ENCODE peak calls at places on chromosomes 16 and 17, in nine cellular contexts. H, O, J, T, S, C, M, Y and L are unnamed samples.
A peak's percentile ranks its signal among the peaks of the same experiment; 100 is the strongest.

GRCh38 chr16:78189121-78189520 is 89.7 kb downstream of the WWOX start:
- DNase-seq in M (no peak), C (no peak), O (no peak), Y (no peak), T (no peak), H (no peak), J (no peak), S (no peak), L (no peak)

GRCh38 chr17:46150216-46150963 is 42.8 kb downstream of the KANSL1 start:
- DNase-seq in J (no peak), S (no peak), M (no peak), Y (no peak), O (no peak), T (no peak), C (no peak), H (no peak), L (no peak)

GRCh38 chr16:58299757-58300349 is 5.0 kb upstream of the PRSS54 start:
- DNase-seq in J (peak; percentile 24), S (no peak), Y (no peak), T (no peak), H (no peak), C (peak; percentile 4), M (no peak), O (peak; percentile 5), L (no peak)

GRCh38 chr17:2883544-2884203 is 87.4 kb downstream of the RAP1GAP2 start:
- DNase-seq in Y (no peak), O (peak; percentile 62), S (no peak), T (no peak), J (peak; percentile 44), H (no peak), C (no peak), M (peak; percentile 59), L (no peak)

GRCh38 chr17:14803781-14804180 is 461.3 kb downstream of the PMP22 start:
- DNase-seq in T (no peak), C (no peak), H (no peak), M (no peak), S (no peak), Y (no peak), O (no peak), J (no peak), L (no peak)

GRCh38 chr17:29111816-29112499 is 68.2 kb downstream of the MYO18A start:
- DNase-seq in H (peak; percentile 92), O (peak; percentile 55), T (peak; percentile 68), M (peak; percentile 42), Y (no peak), C (peak; percentile 57), J (peak; percentile 65), S (peak; percentile 48), L (no peak)

GRCh38 chr16:85205747-85206471 is 93.6 kb upstream of the CIBAR2 start:
- DNase-seq in H (peak; percentile 65), Y (no peak), S (peak; percentile 59), J (no peak), C (no peak), T (no peak), M (no peak), O (peak; percentile 78), L (no peak)

GRCh38 chr17:1958134-1958881 is 66.8 kb downstream of the RTN4RL1 start:
- DNase-seq in S (no peak), Y (no peak), H (no peak), C (no peak), O (no peak), M (no peak), T (no peak), J (no peak), L (peak; percentile 11)

GRCh38 chr16:67966549-67967182 is 1.8 kb downstream of the SLC12A4 start:
- DNase-seq in O (no peak), H (peak; percentile 78), S (no peak), M (no peak), Y (no peak), C (peak; percentile 37), J (peak; percentile 37), T (no peak), L (no peak)

GRCh38 chr16:31147574-31147973 is 2.3 kb downstream of the PRSS36 start:
- DNase-seq in H (no peak), Y (no peak), T (no peak), S (no peak), M (no peak), O (no peak), C (no peak), J (no peak), L (no peak)
- H3K4me3 ChIP-seq in H (no peak overlapping the region), Y (no peak overlapping the region), T (no peak overlapping the region), S (no peak overlapping the region), M (no peak overlapping the region), O (no peak overlapping the region), C (no peak overlapping the region), J (no peak overlapping the region), L (no peak overlapping the region)

DNA sequence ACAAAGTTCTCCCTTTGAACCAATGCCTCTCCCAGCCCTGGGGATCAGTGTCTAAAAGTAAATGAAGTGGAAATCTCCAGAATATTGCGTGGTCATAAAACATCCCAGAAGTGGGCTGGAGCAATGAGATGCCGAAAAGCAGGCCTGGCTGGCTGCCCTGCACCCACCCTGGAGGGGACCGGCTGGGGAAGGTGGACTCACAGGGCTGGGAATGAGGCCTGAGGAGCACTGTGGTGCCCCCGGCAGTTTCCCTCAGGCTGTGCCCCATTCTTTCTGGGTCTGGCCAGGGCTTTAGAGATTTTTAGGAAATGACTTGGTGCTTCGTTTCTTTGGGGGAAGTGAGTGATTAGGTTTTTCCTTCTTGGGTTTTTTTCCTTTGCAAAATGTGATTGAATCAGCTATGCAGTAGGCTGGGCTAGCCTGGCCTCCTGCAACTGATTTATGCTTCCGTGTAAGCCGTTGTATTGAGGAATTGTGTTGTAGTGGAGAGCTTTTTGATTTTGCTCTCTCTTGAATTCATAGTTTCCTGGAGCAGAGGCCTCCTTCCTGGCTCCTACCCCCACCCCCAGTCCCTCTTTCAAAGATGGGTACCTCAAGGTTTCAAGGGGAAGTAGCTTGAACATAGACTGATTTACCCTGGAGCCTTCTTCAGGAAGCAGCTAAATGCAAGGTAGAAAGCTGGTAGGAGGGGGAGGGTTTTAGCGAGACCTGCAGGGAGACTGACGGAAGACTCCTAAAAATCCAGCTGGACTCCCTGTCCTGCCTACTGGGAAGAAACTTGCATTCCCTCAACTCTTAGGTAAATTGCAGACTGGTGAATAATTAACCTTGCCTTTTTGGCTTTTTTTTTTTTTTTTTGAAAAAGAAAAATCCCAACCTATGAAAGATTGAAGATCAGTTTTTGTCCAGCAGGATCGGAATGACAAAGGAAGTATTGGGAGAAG is 170.3 kb downstream of the RAB11FIP4 start:
- DNase-seq in O (peak; percentile 49), S (no peak), C (no peak), Y (no peak), T (no peak), H (no peak), M (no peak), J (no peak), L (no peak)
- H3K4me3 ChIP-seq in O (peak overlapping the region; percentile 70), S (no peak overlapping the region), C (no peak overlapping the region), Y (peak overlapping the region; percentile 94), T (no peak overlapping the region), H (peak overlapping the region; percentile 65), M (peak overlapping the region; percentile 86), J (peak overlapping the region; percentile 68), L (peak overlapping the region; percentile 86)

GRCh38 chr16:7303014-7303676 is 29.5 kb upstream of the RBFOX1 start:
- DNase-seq in H (peak; percentile 69), M (no peak), J (no peak), T (no peak), S (no peak), Y (no peak), C (no peak), O (no peak), L (no peak)
- H3K4me3 ChIP-seq in H (no peak overlapping the region), M (no peak overlapping the region), J (peak overlapping the region; percentile 39), T (no peak overlapping the region), S (no peak overlapping the region), Y (no peak overlapping the region), C (no peak overlapping the region), O (no peak overlapping the region), L (peak overlapping the region; percentile 40)

DNA sequence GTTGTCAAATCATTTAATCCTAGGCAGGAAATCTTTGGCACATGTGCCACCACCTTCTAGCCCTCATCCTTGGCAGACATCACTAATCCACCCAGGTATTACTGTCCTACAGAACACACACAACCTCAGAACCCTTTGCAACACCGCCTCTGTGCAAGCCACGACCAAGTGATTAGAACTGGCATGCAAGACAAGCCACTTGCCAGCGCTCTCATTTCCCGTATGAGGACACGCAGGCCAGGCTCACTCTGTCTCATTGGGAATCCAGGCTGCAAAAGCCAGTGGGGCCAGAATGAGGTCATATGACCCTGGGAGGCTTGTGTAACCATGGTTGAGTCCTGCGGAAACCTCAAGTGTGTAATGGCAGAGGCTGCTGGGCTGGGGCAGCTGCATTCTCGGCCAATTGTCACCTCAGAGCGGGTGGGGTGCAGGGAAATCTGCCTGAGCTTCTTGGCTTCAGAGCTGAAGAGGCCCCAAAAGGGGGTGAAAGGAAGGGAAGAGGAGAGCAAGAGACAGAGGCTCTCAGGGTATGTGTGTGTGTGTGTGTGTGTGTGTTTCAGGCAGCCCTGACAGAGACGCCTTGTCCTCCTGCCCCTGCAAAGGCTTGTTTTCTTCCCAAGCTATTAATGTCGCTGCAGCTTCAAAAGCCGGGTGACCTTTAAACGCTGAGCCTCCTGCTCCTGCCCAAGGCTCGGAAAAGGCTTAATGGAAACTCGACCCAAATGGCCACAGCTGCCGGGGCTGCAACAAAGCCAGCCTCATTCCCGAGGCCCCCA is 43.2 kb upstream of the MRPS23 start:
- DNase-seq in H (peak; percentile 90), O (peak; percentile 98), S (peak; percentile 92), M (peak; percentile 96), C (peak; percentile 99), T (peak; percentile 47), Y (peak; percentile 95), J (peak; percentile 94), L (peak; percentile 99)
- H3K4me3 ChIP-seq in H (peak overlapping the region; percentile 36), O (no peak overlapping the region), S (no peak overlapping the region), M (peak overlapping the region; percentile 20), C (peak overlapping the region; percentile 12), T (no peak overlapping the region), Y (no peak overlapping the region), J (peak overlapping the region; percentile 27), L (peak overlapping the region; percentile 20)

DNA sequence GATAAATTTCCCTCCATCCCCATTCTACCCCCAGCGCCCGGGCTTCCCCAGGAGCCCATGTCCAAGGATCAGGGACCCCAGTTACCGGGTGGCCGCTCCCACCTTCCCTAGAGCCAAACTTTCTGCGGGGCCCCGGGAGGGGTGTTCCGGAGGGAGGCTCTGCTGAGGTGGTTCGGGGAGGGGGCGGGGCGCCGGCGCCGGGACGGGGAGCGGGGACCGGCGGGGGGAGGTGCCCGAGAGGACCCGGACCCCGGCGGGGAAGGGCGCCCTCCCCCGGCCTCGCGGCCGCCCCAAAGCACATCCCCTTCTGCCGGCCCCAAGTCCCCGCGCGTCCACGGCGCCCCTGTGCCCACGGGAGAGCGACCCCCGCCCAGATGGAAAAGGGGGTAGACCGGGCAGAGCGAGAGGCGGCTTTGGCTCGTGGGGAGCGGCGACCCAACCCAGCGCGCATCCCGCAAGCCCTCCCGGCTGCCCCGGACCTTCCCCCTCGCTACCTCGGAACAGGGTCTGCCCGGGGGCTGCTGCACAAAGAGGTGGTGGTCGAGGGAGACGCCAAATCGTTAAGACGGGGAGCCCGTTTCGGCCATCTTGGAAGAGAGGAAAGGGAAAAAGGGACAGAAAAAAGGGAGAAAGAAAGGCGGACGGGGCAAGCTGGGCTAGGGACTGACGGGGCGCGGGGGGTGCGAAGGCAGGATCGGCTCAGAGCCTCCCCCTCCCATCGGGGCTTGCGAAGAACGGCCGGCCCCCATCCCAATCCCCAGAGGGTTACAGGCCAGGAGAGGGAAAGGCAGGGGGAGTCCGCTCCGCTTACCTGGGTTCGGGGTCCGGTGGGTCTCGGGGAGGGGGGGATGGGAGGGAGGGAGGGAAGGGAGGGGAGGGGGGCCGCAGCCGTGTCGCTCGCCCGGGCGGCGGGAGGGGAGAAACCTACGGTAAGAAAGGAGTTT is 479 bp downstream of the PCGF2 start:
- DNase-seq in J (peak; percentile 71), M (no peak), O (no peak), H (peak; percentile 86), T (no peak), S (peak; percentile 55), C (no peak), Y (no peak), L (no peak)
- H3K4me3 ChIP-seq in J (peak overlapping the region; percentile 97), M (peak overlapping the region; percentile 99), O (peak overlapping the region; percentile 91), H (peak overlapping the region; percentile 97), T (peak overlapping the region; percentile 75), S (peak overlapping the region; percentile 93), C (peak overlapping the region; percentile 52), Y (peak overlapping the region; percentile 94), L (peak overlapping the region; percentile 65)